ENCODE peak calls at places on chromosomes 16 and 17, in six cellular contexts. I is stimulated activated CD4-positive, alpha-beta T cell treated with anti-CD3 and anti-CD28 coated beads, Interleukin-4, amount 100 ng/mL, for 1 hour; T is naive thymus-derived CD8-positive, alpha-beta T cell; G is activated effector memory CD4-positive, alpha-beta T cell treated with anti-CD3 and anti-CD28 coated beads, Interleukin-2, amount 50 U/mL, for 16 hours; D is ascending aorta; Q is gastrocnemius medialis. O is an unnamed sample.

GRCh38 chr16:70685938-70686375 is at the start of gene MTSS2:
- DNase-seq in G (no peak), T (peak; percentile 41), I (peak; percentile 36), Q (peak; percentile 88), D (peak; percentile 90), O (no peak)

GRCh38 chr16:55671206-55671973 is 15.6 kb downstream of the SLC6A2 start:
- DNase-seq in D (no peak), T (no peak), G (peak; percentile 39), Q (no peak), I (no peak), O (peak; percentile 72)

GRCh38 chr17:17732892-17733670 is 51.8 kb downstream of the RAI1 start:
- DNase-seq in D (no peak), G (no peak), T (no peak), I (no peak), Q (no peak), O (no peak)

GRCh38 chr17:58382108-58382884 is 30.3 kb upstream of the SUPT4H1 start:
- DNase-seq in T (no peak), Q (no peak), G (no peak), I (no peak), D (no peak), O (no peak)

GRCh38 chr16:27205436-27206065 is 2.2 kb downstream of the KDM8 start:
- DNase-seq in I (no peak), G (no peak), D (no peak), Q (no peak), T (no peak), O (no peak)

GRCh38 chr17:8162997-8163977 is 539 bp upstream of the VAMP2 start:
- DNase-seq in T (no peak), D (no peak), G (peak; percentile 72), I (no peak), Q (peak; percentile 49), O (peak; percentile 81)

GRCh38 chr16:62929593-62929992 is 893.4 kb upstream of the CDH8 start:
- DNase-seq in T (no peak), G (no peak), Q (no peak), D (no peak), I (no peak), O (no peak)

GRCh38 chr17:2435181-2435741 is 34.4 kb upstream of the MNT start:
- DNase-seq in G (no peak), Q (no peak), T (no peak), D (no peak), I (no peak), O (no peak)

GRCh38 chr16:50301626-50302471 is 35.5 kb downstream of the ADCY7 start:
- DNase-seq in G (peak; percentile 56), I (no peak), T (no peak), Q (peak; percentile 12), D (peak; percentile 70), O (peak; percentile 71)

GRCh38 chr17:77504652-77505459 is 364.1 kb downstream of the SEC14L1 start:
- DNase-seq in G (no peak), D (no peak), T (no peak), I (no peak), Q (no peak), O (no peak)

GRCh38 chr16:4309833-4310266 is 6.0 kb upstream of the GLIS2 start:
- DNase-seq in G (peak; percentile 86), Q (no peak), T (peak; percentile 36), D (peak; percentile 84), I (peak; percentile 61), O (no peak)

GRCh38 chr16:50386139-50386538 is 17.4 kb upstream of the BRD7 start:
- DNase-seq in G (no peak), Q (no peak), I (no peak), D (no peak), T (no peak), O (no peak)

O was measured in suprapubic skin.